ENCODE peak calls at places on chromosomes 11 and 22, in seven cellular contexts. O is stimulated activated CD4-positive, alpha-beta T cell treated with anti-CD3 and anti-CD28 coated beads, Interleukin-1b, Interleukin-23, amount 100 ng/mL, for 1 hour; A is IMR-90; Y is RWPE1; Z is HEK293T; W is C1 segment of cervical spinal cord; H is T-helper 17 cell. P is an unnamed sample.

GRCh38 chr11:17695454-17696441 is 23.6 kb upstream of the MYOD1 start:
- DNase-seq in W (no peak), O (no peak), Z (no peak), Y (no peak), H (no peak), A (no peak), P (no peak)

GRCh38 chr11:2443881-2444300 is 423 bp downstream of the TRPM5 start:
- DNase-seq in H (no peak), Y (no peak), A (no peak), O (no peak), W (no peak), Z (no peak), P (no peak)

GRCh38 chr11:120188831-120189455 is 21.9 kb upstream of the OAF start:
- DNase-seq in W (no peak), O (no peak), Z (no peak), H (no peak), A (no peak), Y (no peak), P (no peak)

GRCh38 chr11:14235701-14236100 is 123.3 kb downstream of the RRAS2 start:
- DNase-seq in W (no peak), H (no peak), Z (no peak), O (no peak), A (no peak), Y (no peak), P (no peak)

GRCh38 chr11:65478411-65479183 is 20.2 kb upstream of the MALAT1 start:
- DNase-seq in O (no peak), H (no peak), W (peak; percentile 43), Y (no peak), Z (no peak), A (peak; percentile 73), P (no peak)

GRCh38 chr11:88384004-88384677 is 46.6 kb upstream of the CTSC start:
- DNase-seq in Z (no peak), W (no peak), H (no peak), O (no peak), A (peak; percentile 47), Y (peak; percentile 55), P (no peak)

GRCh38 chr11:110050201-110050506 is 43.0 kb upstream of the ZC3H12C start:
- DNase-seq in Z (no peak), Y (no peak), W (no peak), A (no peak), O (no peak), H (no peak), P (no peak)

GRCh38 chr22:42033263-42034181 is 34.9 kb downstream of the WBP2NL start:
- DNase-seq in Y (no peak), O (no peak), Z (no peak), H (no peak), W (no peak), A (no peak), P (no peak)

GRCh38 chr22:38699784-38700183 is 959 bp downstream of the JOSD1 start:
- DNase-seq in Z (no peak), A (peak; percentile 62), O (no peak), Y (no peak), H (no peak), W (no peak), P (no peak)

GRCh38 chr11:20840341-20840740 is 171.0 kb downstream of the NELL1 start:
- DNase-seq in W (no peak), O (no peak), Z (no peak), H (no peak), Y (no peak), A (no peak), P (peak; percentile 16)

GRCh38 chr11:10878408-10879214 is 20.8 kb upstream of the ZBED5 start:
- DNase-seq in Y (no peak), H (no peak), A (peak; percentile 72), Z (peak; percentile 56), W (no peak), O (no peak), P (peak; percentile 25)

GRCh38 chr11:85930879-85931366 is 75.7 kb downstream of the CCDC83 start:
- DNase-seq in A (no peak), H (no peak), Z (no peak), W (no peak), Y (no peak), O (no peak), P (no peak)

GRCh38 chr11:68997124-68997994 is 15.7 kb downstream of the MRGPRF start:
- DNase-seq in Z (no peak), H (no peak), Y (no peak), A (no peak), W (no peak), O (no peak), P (no peak)

GRCh38 chr11:8247312-8247711 is 16.4 kb downstream of the LMO1 start:
- DNase-seq in H (no peak), A (no peak), Z (peak; percentile 55), Y (no peak), O (no peak), W (no peak), P (no peak)

GRCh38 chr11:45233121-45233803 is 52.9 kb downstream of the SYT13 start:
- DNase-seq in Y (peak; percentile 79), Z (peak; percentile 87), A (peak; percentile 37), O (peak; percentile 45), H (peak; percentile 48), W (no peak), P (peak; percentile 40)

GRCh38 chr11:80698646-80699045 is 1257.8 kb upstream of the TENM4 start:
- DNase-seq in H (no peak), W (no peak), O (no peak), A (no peak), Z (no peak), Y (peak; percentile 2), P (no peak)

GRCh38 chr11:77151804-77152513 is 23.9 kb downstream of the MYO7A start:
- DNase-seq in Z (no peak), Y (no peak), H (no peak), O (no peak), A (peak; percentile 32), W (no peak), P (no peak)

GRCh38 chr22:39311592-39312400 is 7.6 kb downstream of the RPL3 start:
- DNase-seq in H (no peak), Z (peak; percentile 49), O (no peak), Y (no peak), A (no peak), W (no peak), P (no peak)

GRCh38 chr11:13343931-13344717 is 66.5 kb downstream of the BMAL1 start:
- DNase-seq in A (peak; percentile 79), O (peak; percentile 62), H (peak; percentile 70), W (peak; percentile 8), Y (peak; percentile 66), Z (peak; percentile 72), P (peak; percentile 65)

GRCh38 chr11:60985991-60986915 is 14.8 kb downstream of the CD6 start:
- DNase-seq in Y (peak; percentile 66), O (peak; percentile 64), W (no peak), A (peak; percentile 46), H (peak; percentile 81), Z (no peak), P (no peak)

GRCh38 chr11:65067446-65067845 is 9.1 kb upstream of the NAALADL1 start:
- DNase-seq in Z (no peak), W (no peak), H (no peak), Y (no peak), A (no peak), O (no peak), P (no peak)

GRCh38 chr11:62104816-62105610 is 18.8 kb upstream of the INCENP start:
- DNase-seq in O (no peak), H (no peak), A (peak; percentile 61), Y (no peak), W (no peak), Z (no peak), P (no peak)

GRCh38 chr11:131467645-131468270 is 97.3 kb downstream of the NTM start:
- DNase-seq in Y (no peak), W (no peak), H (no peak), A (no peak), Z (no peak), O (no peak), P (no peak)

GRCh38 chr22:20065896-20066616 is 14.0 kb upstream of the DGCR8 start:
- DNase-seq in W (no peak), A (no peak), Z (no peak), O (no peak), Y (no peak), H (no peak), P (no peak)

GRCh38 chr11:34977039-34977906 is 60.9 kb downstream of the PDHX start:
- DNase-seq in Y (peak; percentile 72), A (peak; percentile 94), Z (no peak), H (no peak), O (no peak), W (no peak), P (no peak)

GRCh38 chr11:75147191-75147874 is 3.6 kb upstream of the SLCO2B1 start:
- DNase-seq in O (no peak), W (no peak), A (no peak), H (no peak), Y (no peak), Z (no peak), P (no peak)

GRCh38 chr22:45976351-45977002 is 485 bp downstream of the WNT7B start:
- DNase-seq in O (no peak), A (no peak), W (no peak), H (no peak), Y (no peak), Z (no peak), P (no peak)

GRCh38 chr11:69249641-69250502 is 44.1 kb upstream of the MYEOV start:
- DNase-seq in Z (no peak), H (no peak), A (peak; percentile 69), Y (no peak), W (no peak), O (no peak), P (no peak)

GRCh38 chr11:128686745-128687177 is 7.1 kb upstream of the FLI1 start:
- DNase-seq in Y (peak; percentile 47), O (peak; percentile 39), W (no peak), Z (no peak), A (peak; percentile 50), H (peak; percentile 36), P (no peak)

GRCh38 chr22:28283025-28283654 is 364.1 kb upstream of the PITPNB start:
- DNase-seq in Y (no peak), O (no peak), A (peak; percentile 52), H (no peak), W (no peak), Z (no peak), P (no peak)

GRCh38 chr11:83717551-83717950 is 431.4 kb upstream of the CCDC90B start:
- DNase-seq in Y (no peak), O (no peak), H (no peak), W (no peak), A (no peak), Z (no peak), P (no peak)

GRCh38 chr11:12587333-12587997 is 86.8 kb upstream of the TEAD1 start:
- DNase-seq in Y (peak; percentile 30), A (peak; percentile 71), H (no peak), Z (no peak), O (no peak), W (no peak), P (no peak)

GRCh38 chr11:122661182-122661945 is 5.8 kb downstream of the UBASH3B start:
- DNase-seq in W (no peak), Y (peak; percentile 53), O (no peak), A (peak; percentile 83), Z (no peak), H (no peak), P (no peak)

GRCh38 chr11:17544181-17544622 is at the start of gene USH1C:
- DNase-seq in H (no peak), A (no peak), Y (peak; percentile 46), Z (peak; percentile 91), O (peak; percentile 10), W (no peak), P (no peak)

GRCh38 chr22:32482708-32483107 is 8.1 kb downstream of the FBXO7 start:
- DNase-seq in H (no peak), W (no peak), O (no peak), Z (no peak), A (peak; percentile 22), Y (no peak), P (no peak)

GRCh38 chr22:37137131-37137530 is 12.6 kb downstream of the IL2RB start:
- DNase-seq in W (no peak), O (no peak), Y (no peak), A (no peak), H (no peak), Z (no peak), P (no peak)

GRCh38 chr11:117833401-117833891 is 8.9 kb upstream of the FXYD2 start:
- DNase-seq in A (no peak), O (no peak), W (no peak), Z (no peak), Y (no peak), H (no peak), P (peak; percentile 70)

P was measured in prostate gland.